ENCODE peak calls at places on chromosomes 13 and 19, in ten cellular contexts. One of them, this sample, is unnamed.
A peak's percentile ranks its signal among the peaks of the same experiment; 100 is the strongest.

GRCh38 chr13:56351041-56351440 is 789.7 kb upstream of the PRR20A start:
- DNase-seq in pancreas: no peak
- DNase-seq in HCT116: no peak
- DNase-seq in epithelial cell of esophagus: peak; percentile 75
- DNase-seq in choroid plexus epithelial cell: no peak
- DNase-seq in lower leg skin: no peak
- DNase-seq in CD8-positive, alpha-beta T cell: no peak
- DNase-seq in esophagus muscularis mucosa: no peak
- DNase-seq in BE2C: peak; percentile 35
- DNase-seq in AG04449: no peak
- DNase-seq in this sample: no peak

GRCh38 chr13:99577934-99578917 is 77.0 kb downstream of the TM9SF2 start:
- DNase-seq in pancreas: no peak
- DNase-seq in HCT116: no peak
- DNase-seq in epithelial cell of esophagus: no peak
- DNase-seq in choroid plexus epithelial cell: peak; percentile 63
- DNase-seq in lower leg skin: no peak
- DNase-seq in CD8-positive, alpha-beta T cell: no peak
- DNase-seq in esophagus muscularis mucosa: no peak
- DNase-seq in BE2C: no peak
- DNase-seq in AG04449: no peak
- DNase-seq in this sample: no peak

GRCh38 chr13:42780044-42780443 is 1.3 kb upstream of the FAM216B start:
- DNase-seq in pancreas: no peak
- DNase-seq in HCT116: no peak
- DNase-seq in epithelial cell of esophagus: no peak
- DNase-seq in choroid plexus epithelial cell: no peak
- DNase-seq in lower leg skin: no peak
- DNase-seq in CD8-positive, alpha-beta T cell: no peak
- DNase-seq in esophagus muscularis mucosa: no peak
- DNase-seq in BE2C: no peak
- DNase-seq in AG04449: no peak
- DNase-seq in this sample: no peak

GRCh38 chr19:30406220-30406944 is 34.2 kb downstream of the ZNF536 start:
- DNase-seq in pancreas: no peak
- DNase-seq in HCT116: no peak
- DNase-seq in epithelial cell of esophagus: no peak
- DNase-seq in choroid plexus epithelial cell: no peak
- DNase-seq in lower leg skin: no peak
- DNase-seq in CD8-positive, alpha-beta T cell: no peak
- DNase-seq in esophagus muscularis mucosa: peak; percentile 86
- DNase-seq in BE2C: peak; percentile 60
- DNase-seq in AG04449: no peak
- DNase-seq in this sample: no peak

GRCh38 chr19:10461047-10461949 is 41.0 kb downstream of the PDE4A start:
- DNase-seq in pancreas: peak; percentile 88
- DNase-seq in HCT116: peak; percentile 57
- DNase-seq in epithelial cell of esophagus: peak; percentile 95
- DNase-seq in choroid plexus epithelial cell: peak; percentile 97
- DNase-seq in lower leg skin: peak; percentile 89
- DNase-seq in CD8-positive, alpha-beta T cell: peak; percentile 73
- DNase-seq in esophagus muscularis mucosa: peak; percentile 99
- DNase-seq in BE2C: peak; percentile 99
- DNase-seq in AG04449: no peak
- DNase-seq in this sample: peak; percentile 95

GRCh38 chr13:106246237-106246636 is 289.2 kb downstream of the EFNB2 start:
- DNase-seq in pancreas: no peak
- DNase-seq in HCT116: no peak
- DNase-seq in epithelial cell of esophagus: no peak
- DNase-seq in choroid plexus epithelial cell: no peak
- DNase-seq in lower leg skin: no peak
- DNase-seq in CD8-positive, alpha-beta T cell: no peak
- DNase-seq in esophagus muscularis mucosa: no peak
- DNase-seq in BE2C: no peak
- DNase-seq in AG04449: no peak
- DNase-seq in this sample: no peak

GRCh38 chr19:33905937-33906577 is 109.4 kb downstream of the KCTD15 start:
- DNase-seq in pancreas: peak; percentile 91
- DNase-seq in HCT116: no peak
- DNase-seq in epithelial cell of esophagus: peak; percentile 85
- DNase-seq in choroid plexus epithelial cell: peak; percentile 45
- DNase-seq in lower leg skin: peak; percentile 75
- DNase-seq in CD8-positive, alpha-beta T cell: no peak
- DNase-seq in esophagus muscularis mucosa: no peak
- DNase-seq in BE2C: no peak
- DNase-seq in AG04449: no peak
- DNase-seq in this sample: peak; percentile 78

GRCh38 chr19:51564791-51565190 is 6.3 kb upstream of the ZNF175 start:
- DNase-seq in pancreas: no peak
- DNase-seq in HCT116: no peak
- DNase-seq in epithelial cell of esophagus: no peak
- DNase-seq in choroid plexus epithelial cell: no peak
- DNase-seq in lower leg skin: no peak
- DNase-seq in CD8-positive, alpha-beta T cell: no peak
- DNase-seq in esophagus muscularis mucosa: no peak
- DNase-seq in BE2C: no peak
- DNase-seq in AG04449: no peak
- DNase-seq in this sample: no peak

DNA sequence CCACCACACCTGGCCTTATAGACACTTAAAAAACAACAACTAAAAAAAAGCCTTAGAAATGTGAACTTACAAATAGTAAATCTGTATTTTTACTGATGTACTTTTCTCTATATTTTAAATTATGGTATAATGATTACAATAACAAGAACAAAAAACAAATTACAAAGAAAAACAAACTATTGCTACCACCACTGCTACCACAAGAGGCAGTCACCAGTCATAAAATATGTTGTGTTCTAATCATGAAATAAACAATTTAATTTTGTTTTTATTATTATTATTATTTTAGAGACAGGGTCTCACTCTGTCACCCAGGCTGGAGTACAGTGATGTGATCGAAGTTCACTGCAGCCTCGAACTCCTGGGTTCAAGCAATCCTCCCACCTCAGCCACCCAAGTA is 72.2 kb downstream of the DIAPH3 start:
- DNase-seq in pancreas: no peak
- DNase-seq in HCT116: no peak
- DNase-seq in epithelial cell of esophagus: no peak
- DNase-seq in choroid plexus epithelial cell: peak; percentile 17
- DNase-seq in lower leg skin: no peak
- DNase-seq in CD8-positive, alpha-beta T cell: no peak
- DNase-seq in esophagus muscularis mucosa: no peak
- DNase-seq in BE2C: no peak
- DNase-seq in AG04449: no peak
- DNase-seq in this sample: no peak
- TF ChIP-seq CTCF in pancreas: no peak
- TF ChIP-seq CTCF in HCT116: peak; percentile 14
- TF ChIP-seq CTCF in epithelial cell of esophagus: peak; percentile 1
- TF ChIP-seq CTCF in choroid plexus epithelial cell: peak; percentile 31
- TF ChIP-seq CTCF in lower leg skin: no peak
- TF ChIP-seq CTCF in CD8-positive, alpha-beta T cell: no peak
- TF ChIP-seq CTCF in esophagus muscularis mucosa: no peak
- TF ChIP-seq CTCF in BE2C: no peak
- TF ChIP-seq CTCF in AG04449: no peak
- TF ChIP-seq CTCF in this sample: peak; percentile 47

DNA sequence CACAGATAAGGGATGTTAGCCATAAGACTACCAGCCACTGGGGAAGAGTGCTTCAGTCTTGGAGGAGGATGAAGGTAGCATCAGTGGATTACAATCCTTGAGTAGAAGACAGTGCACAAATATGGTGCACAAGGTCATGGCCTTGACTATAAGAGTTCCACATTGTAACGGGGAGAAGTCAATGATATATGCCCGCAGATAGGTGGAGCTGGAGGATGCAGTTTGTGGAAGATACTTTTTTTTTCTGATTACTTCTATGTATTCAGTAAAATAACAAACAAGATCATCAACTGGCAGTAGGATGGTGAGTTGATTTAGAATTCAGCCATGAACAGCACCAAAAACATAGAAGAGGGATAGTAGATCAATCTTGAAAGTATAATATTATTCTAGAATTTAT is 926.8 kb upstream of the MIR17HG start:
- DNase-seq in pancreas: no peak
- DNase-seq in HCT116: no peak
- DNase-seq in epithelial cell of esophagus: no peak
- DNase-seq in choroid plexus epithelial cell: peak; percentile 48
- DNase-seq in lower leg skin: no peak
- DNase-seq in CD8-positive, alpha-beta T cell: no peak
- DNase-seq in esophagus muscularis mucosa: no peak
- DNase-seq in BE2C: no peak
- DNase-seq in AG04449: no peak
- DNase-seq in this sample: no peak
- TF ChIP-seq CTCF in pancreas: no peak
- TF ChIP-seq CTCF in HCT116: no peak
- TF ChIP-seq CTCF in epithelial cell of esophagus: peak; percentile 25
- TF ChIP-seq CTCF in choroid plexus epithelial cell: peak; percentile 53
- TF ChIP-seq CTCF in lower leg skin: no peak
- TF ChIP-seq CTCF in CD8-positive, alpha-beta T cell: no peak
- TF ChIP-seq CTCF in esophagus muscularis mucosa: no peak
- TF ChIP-seq CTCF in BE2C: peak; percentile 45
- TF ChIP-seq CTCF in AG04449: peak; percentile 4
- TF ChIP-seq CTCF in this sample: no peak

DNA sequence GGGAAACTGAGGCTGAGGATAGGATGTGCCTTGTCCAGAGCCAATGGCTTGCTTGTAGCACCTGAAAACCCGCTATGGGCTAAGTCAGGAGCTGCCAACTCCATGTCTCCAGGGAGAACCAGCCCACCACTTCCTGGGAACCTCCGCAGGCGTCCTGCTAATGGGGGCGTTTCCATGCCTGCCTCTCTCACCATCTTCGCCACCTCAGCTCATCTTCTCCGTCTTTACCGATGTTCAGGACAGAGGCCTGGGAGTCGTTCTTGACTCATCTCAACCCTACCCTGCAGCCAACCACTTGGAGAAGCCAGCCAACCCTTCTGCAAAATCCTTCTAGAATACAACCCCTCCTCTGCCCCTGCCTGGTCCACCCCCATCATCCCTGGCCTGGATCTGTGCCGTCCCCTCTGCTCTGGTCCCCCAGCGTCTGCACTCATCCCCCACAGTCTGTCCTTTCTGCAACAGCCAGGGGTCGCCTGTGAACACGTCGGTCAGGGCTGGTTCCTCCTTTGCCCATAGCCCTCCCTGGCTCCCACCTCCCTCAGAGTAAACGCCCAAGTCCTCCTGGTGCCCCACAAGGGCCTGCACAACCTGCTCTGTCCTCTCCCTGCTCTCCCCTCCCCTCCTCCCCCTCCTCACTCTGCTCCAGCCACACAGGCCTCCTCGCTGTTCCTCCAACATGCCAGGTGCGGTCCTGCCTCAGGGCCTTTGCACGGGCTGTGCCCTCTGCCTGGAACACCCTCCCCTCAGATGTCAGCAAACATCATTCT is 31.0 kb downstream of the PTPRS start:
- DNase-seq in pancreas: no peak
- DNase-seq in HCT116: no peak
- DNase-seq in epithelial cell of esophagus: no peak
- DNase-seq in choroid plexus epithelial cell: no peak
- DNase-seq in lower leg skin: no peak
- DNase-seq in CD8-positive, alpha-beta T cell: no peak
- DNase-seq in esophagus muscularis mucosa: no peak
- DNase-seq in BE2C: peak; percentile 64
- DNase-seq in AG04449: no peak
- DNase-seq in this sample: no peak
- TF ChIP-seq CTCF in pancreas: no peak
- TF ChIP-seq CTCF in HCT116: no peak
- TF ChIP-seq CTCF in epithelial cell of esophagus: no peak
- TF ChIP-seq CTCF in choroid plexus epithelial cell: peak; percentile 40
- TF ChIP-seq CTCF in lower leg skin: no peak
- TF ChIP-seq CTCF in CD8-positive, alpha-beta T cell: no peak
- TF ChIP-seq CTCF in esophagus muscularis mucosa: no peak
- TF ChIP-seq CTCF in BE2C: peak; percentile 46
- TF ChIP-seq CTCF in AG04449: no peak
- TF ChIP-seq CTCF in this sample: no peak

DNA sequence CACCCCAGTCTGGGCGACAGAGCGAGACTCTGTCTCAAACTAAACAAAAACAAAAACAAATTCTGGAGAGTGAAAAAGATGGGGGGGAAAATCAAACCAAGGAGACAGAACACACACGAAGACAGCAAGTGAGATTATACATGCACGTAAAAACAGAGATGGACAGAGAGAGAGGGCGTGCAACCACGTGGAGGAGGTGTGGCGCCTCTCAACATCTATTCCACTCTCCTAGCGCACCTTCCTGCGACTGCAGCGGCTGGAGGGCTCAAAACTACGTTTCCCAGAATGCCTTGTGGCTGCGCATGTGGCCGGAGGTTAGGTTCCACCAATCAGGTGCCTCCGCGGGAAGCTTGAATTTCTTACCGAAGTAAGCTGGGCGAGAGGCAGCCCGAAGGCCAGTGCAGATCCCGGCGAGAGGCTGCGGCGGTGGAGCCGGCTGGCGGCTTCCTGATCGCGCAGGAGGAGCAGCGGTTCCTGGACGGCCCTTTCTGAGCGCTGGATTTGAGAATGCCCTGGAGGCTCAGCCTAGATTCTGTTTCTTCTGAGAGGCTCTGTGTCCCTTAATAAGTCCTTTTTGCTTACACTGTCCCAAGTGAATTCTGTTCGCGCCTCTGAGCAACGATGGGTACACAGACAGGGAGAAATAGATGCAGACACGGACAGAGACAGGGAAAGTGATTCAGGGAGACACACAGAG is 13.1 kb upstream of the NANOS2 start:
- DNase-seq in pancreas: peak; percentile 93
- DNase-seq in HCT116: peak; percentile 93
- DNase-seq in epithelial cell of esophagus: peak; percentile 91
- DNase-seq in choroid plexus epithelial cell: peak; percentile 90
- DNase-seq in lower leg skin: peak; percentile 88
- DNase-seq in CD8-positive, alpha-beta T cell: peak; percentile 74
- DNase-seq in esophagus muscularis mucosa: peak; percentile 93
- DNase-seq in BE2C: peak; percentile 95
- DNase-seq in AG04449: peak; percentile 14
- DNase-seq in this sample: peak; percentile 88
- TF ChIP-seq CTCF in pancreas: no peak
- TF ChIP-seq CTCF in HCT116: no peak
- TF ChIP-seq CTCF in epithelial cell of esophagus: peak; percentile 10
- TF ChIP-seq CTCF in choroid plexus epithelial cell: no peak
- TF ChIP-seq CTCF in lower leg skin: no peak
- TF ChIP-seq CTCF in CD8-positive, alpha-beta T cell: peak; percentile 15
- TF ChIP-seq CTCF in esophagus muscularis mucosa: no peak
- TF ChIP-seq CTCF in BE2C: peak; percentile 44
- TF ChIP-seq CTCF in AG04449: no peak
- TF ChIP-seq CTCF in this sample: peak; percentile 26

GRCh38 chr19:35911173-35911572 is 3.1 kb upstream of the TYROBP start:
- DNase-seq in pancreas: no peak
- DNase-seq in HCT116: no peak
- DNase-seq in epithelial cell of esophagus: no peak
- DNase-seq in choroid plexus epithelial cell: no peak
- DNase-seq in lower leg skin: no peak
- DNase-seq in CD8-positive, alpha-beta T cell: no peak
- DNase-seq in esophagus muscularis mucosa: no peak
- DNase-seq in BE2C: no peak
- DNase-seq in AG04449: no peak
- DNase-seq in this sample: no peak
- TF ChIP-seq CTCF in pancreas: no peak
- TF ChIP-seq CTCF in HCT116: no peak
- TF ChIP-seq CTCF in epithelial cell of esophagus: no peak
- TF ChIP-seq CTCF in choroid plexus epithelial cell: peak; percentile 9
- TF ChIP-seq CTCF in lower leg skin: no peak
- TF ChIP-seq CTCF in CD8-positive, alpha-beta T cell: no peak
- TF ChIP-seq CTCF in esophagus muscularis mucosa: no peak
- TF ChIP-seq CTCF in BE2C: peak; percentile 18
- TF ChIP-seq CTCF in AG04449: no peak
- TF ChIP-seq CTCF in this sample: no peak

This sample was measured in type B pancreatic cell.